ENCODE peak calls at places on chromosome 1, in ten cellular contexts. One of them, this sample, is unnamed.

GRCh38 chr1:170377896-170378634 is 153.9 kb upstream of the GORAB start:
- DNase-seq in prostate gland: no peak
- DNase-seq in effector memory CD4-positive, alpha-beta T cell: no peak
- DNase-seq in BJ: no peak
- DNase-seq in lower lobe of right lung: no peak
- DNase-seq in left ventricle myocardium inferior: no peak
- DNase-seq in fibroblast of pulmonary artery: peak
- DNase-seq in PC-3: no peak
- DNase-seq in small intestine: no peak
- DNase-seq in gastrocnemius medialis: no peak
- DNase-seq in this sample: peak

GRCh38 chr1:228265167-228265566 is 57.3 kb downstream of the OBSCN start:
- DNase-seq in lower lobe of right lung: no peak
- DNase-seq in BJ: no peak
- DNase-seq in small intestine: no peak
- DNase-seq in left ventricle myocardium inferior: no peak
- DNase-seq in effector memory CD4-positive, alpha-beta T cell: no peak
- DNase-seq in PC-3: peak
- DNase-seq in prostate gland: no peak
- DNase-seq in gastrocnemius medialis: no peak
- DNase-seq in fibroblast of pulmonary artery: peak
- DNase-seq in this sample: peak

GRCh38 chr1:1267488-1268283 is 6.0 kb downstream of the UBE2J2 start:
- DNase-seq in lower lobe of right lung: no peak
- DNase-seq in BJ: no peak
- DNase-seq in prostate gland: no peak
- DNase-seq in PC-3: no peak
- DNase-seq in effector memory CD4-positive, alpha-beta T cell: no peak
- DNase-seq in left ventricle myocardium inferior: no peak
- DNase-seq in small intestine: no peak
- DNase-seq in gastrocnemius medialis: no peak
- DNase-seq in fibroblast of pulmonary artery: no peak
- DNase-seq in this sample: no peak

GRCh38 chr1:182244451-182244850 is 147.1 kb downstream of the GLUL start:
- DNase-seq in effector memory CD4-positive, alpha-beta T cell: no peak
- DNase-seq in lower lobe of right lung: no peak
- DNase-seq in prostate gland: no peak
- DNase-seq in left ventricle myocardium inferior: no peak
- DNase-seq in fibroblast of pulmonary artery: no peak
- DNase-seq in PC-3: no peak
- DNase-seq in gastrocnemius medialis: no peak
- DNase-seq in small intestine: no peak
- DNase-seq in BJ: no peak
- DNase-seq in this sample: no peak

GRCh38 chr1:97137862-97138514 is 416.4 kb downstream of the PTBP2 start:
- DNase-seq in left ventricle myocardium inferior: no peak
- DNase-seq in small intestine: peak
- DNase-seq in lower lobe of right lung: no peak
- DNase-seq in fibroblast of pulmonary artery: peak
- DNase-seq in PC-3: peak
- DNase-seq in effector memory CD4-positive, alpha-beta T cell: no peak
- DNase-seq in gastrocnemius medialis: no peak
- DNase-seq in BJ: no peak
- DNase-seq in prostate gland: peak
- DNase-seq in this sample: peak

GRCh38 chr1:74363220-74363619 is 128.0 kb downstream of the TNNI3K start:
- DNase-seq in prostate gland: no peak
- DNase-seq in left ventricle myocardium inferior: peak
- DNase-seq in BJ: no peak
- DNase-seq in lower lobe of right lung: no peak
- DNase-seq in small intestine: no peak
- DNase-seq in fibroblast of pulmonary artery: no peak
- DNase-seq in effector memory CD4-positive, alpha-beta T cell: no peak
- DNase-seq in PC-3: no peak
- DNase-seq in gastrocnemius medialis: no peak
- DNase-seq in this sample: no peak

GRCh38 chr1:70528591-70529333 is 117.7 kb downstream of the CTH start:
- DNase-seq in fibroblast of pulmonary artery: peak
- DNase-seq in PC-3: peak
- DNase-seq in gastrocnemius medialis: no peak
- DNase-seq in small intestine: peak
- DNase-seq in prostate gland: peak
- DNase-seq in effector memory CD4-positive, alpha-beta T cell: no peak
- DNase-seq in lower lobe of right lung: no peak
- DNase-seq in BJ: no peak
- DNase-seq in left ventricle myocardium inferior: no peak
- DNase-seq in this sample: peak

GRCh38 chr1:203361843-203362524 is 11.1 kb upstream of the FMOD start:
- DNase-seq in prostate gland: no peak
- DNase-seq in BJ: no peak
- DNase-seq in effector memory CD4-positive, alpha-beta T cell: no peak
- DNase-seq in fibroblast of pulmonary artery: peak
- DNase-seq in left ventricle myocardium inferior: no peak
- DNase-seq in lower lobe of right lung: peak
- DNase-seq in gastrocnemius medialis: no peak
- DNase-seq in small intestine: peak
- DNase-seq in PC-3: peak
- DNase-seq in this sample: peak

GRCh38 chr1:222557148-222557547 is 9.2 kb upstream of the HHIPL2 start:
- DNase-seq in prostate gland: no peak
- DNase-seq in effector memory CD4-positive, alpha-beta T cell: no peak
- DNase-seq in BJ: no peak
- DNase-seq in fibroblast of pulmonary artery: peak
- DNase-seq in gastrocnemius medialis: no peak
- DNase-seq in lower lobe of right lung: no peak
- DNase-seq in PC-3: no peak
- DNase-seq in small intestine: no peak
- DNase-seq in left ventricle myocardium inferior: no peak
- DNase-seq in this sample: no peak

GRCh38 chr1:30249446-30250337 is 473.7 kb downstream of the MATN1 start:
- DNase-seq in effector memory CD4-positive, alpha-beta T cell: no peak
- DNase-seq in lower lobe of right lung: no peak
- DNase-seq in small intestine: no peak
- DNase-seq in prostate gland: no peak
- DNase-seq in BJ: no peak
- DNase-seq in gastrocnemius medialis: no peak
- DNase-seq in left ventricle myocardium inferior: no peak
- DNase-seq in fibroblast of pulmonary artery: no peak
- DNase-seq in PC-3: no peak
- DNase-seq in this sample: no peak

GRCh38 chr1:69230223-69230622 is 337.5 kb upstream of the LRRC7 start:
- DNase-seq in prostate gland: no peak
- DNase-seq in BJ: no peak
- DNase-seq in PC-3: no peak
- DNase-seq in effector memory CD4-positive, alpha-beta T cell: no peak
- DNase-seq in small intestine: no peak
- DNase-seq in fibroblast of pulmonary artery: no peak
- DNase-seq in gastrocnemius medialis: no peak
- DNase-seq in lower lobe of right lung: no peak
- DNase-seq in left ventricle myocardium inferior: no peak
- DNase-seq in this sample: no peak

GRCh38 chr1:9439074-9439761 is 100.0 kb upstream of the SLC25A33 start:
- DNase-seq in fibroblast of pulmonary artery: peak
- DNase-seq in lower lobe of right lung: peak
- DNase-seq in small intestine: peak
- DNase-seq in prostate gland: no peak
- DNase-seq in gastrocnemius medialis: peak
- DNase-seq in BJ: no peak
- DNase-seq in effector memory CD4-positive, alpha-beta T cell: no peak
- DNase-seq in PC-3: no peak
- DNase-seq in left ventricle myocardium inferior: no peak
- DNase-seq in this sample: peak

GRCh38 chr1:118960026-118960561 is 28.0 kb downstream of the TBX15 start:
- DNase-seq in prostate gland: no peak
- DNase-seq in PC-3: peak
- DNase-seq in gastrocnemius medialis: peak
- DNase-seq in lower lobe of right lung: no peak
- DNase-seq in BJ: peak
- DNase-seq in effector memory CD4-positive, alpha-beta T cell: no peak
- DNase-seq in fibroblast of pulmonary artery: no peak
- DNase-seq in left ventricle myocardium inferior: no peak
- DNase-seq in small intestine: peak
- DNase-seq in this sample: no peak

DNA sequence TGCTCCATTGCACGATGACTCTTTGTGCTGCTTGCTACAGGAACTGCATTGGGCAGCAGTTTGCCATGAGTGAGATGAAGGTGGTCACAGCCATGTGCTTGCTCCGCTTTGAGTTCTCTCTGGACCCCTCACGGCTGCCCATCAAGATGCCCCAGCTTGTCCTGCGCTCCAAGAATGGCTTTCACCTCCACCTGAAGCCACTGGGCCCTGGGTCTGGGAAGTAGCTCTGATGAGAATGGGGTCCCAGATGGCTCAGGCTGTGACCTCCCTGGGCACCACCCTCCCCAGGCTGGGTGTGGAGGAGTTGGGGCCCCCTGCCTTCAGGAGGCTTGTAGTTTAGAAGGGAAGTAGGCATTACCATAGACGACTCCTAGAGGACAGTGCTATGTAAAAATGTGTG is 19.7 kb downstream of the CYP4B1 start:
- DNase-seq in BJ: no peak
- DNase-seq in gastrocnemius medialis: no peak
- DNase-seq in effector memory CD4-positive, alpha-beta T cell: no peak
- DNase-seq in PC-3: no peak
- DNase-seq in lower lobe of right lung: no peak
- DNase-seq in fibroblast of pulmonary artery: no peak
- DNase-seq in left ventricle myocardium inferior: no peak
- DNase-seq in small intestine: no peak
- DNase-seq in prostate gland: no peak
- DNase-seq in this sample: no peak
- H3K4me3 ChIP-seq in BJ: no peak
- H3K4me3 ChIP-seq in gastrocnemius medialis: no peak
- H3K4me3 ChIP-seq in effector memory CD4-positive, alpha-beta T cell: no peak
- H3K4me3 ChIP-seq in PC-3: no peak
- H3K4me3 ChIP-seq in lower lobe of right lung: no peak
- H3K4me3 ChIP-seq in fibroblast of pulmonary artery: no peak
- H3K4me3 ChIP-seq in left ventricle myocardium inferior: no peak
- H3K4me3 ChIP-seq in small intestine: no peak
- H3K4me3 ChIP-seq in prostate gland: no peak
- H3K4me3 ChIP-seq in this sample: no peak

GRCh38 chr1:150563340-150564038 is 14.3 kb downstream of the ADAMTSL4 start:
- DNase-seq in effector memory CD4-positive, alpha-beta T cell: peak
- DNase-seq in fibroblast of pulmonary artery: peak
- DNase-seq in BJ: no peak
- DNase-seq in small intestine: peak
- DNase-seq in left ventricle myocardium inferior: peak
- DNase-seq in gastrocnemius medialis: no peak
- DNase-seq in prostate gland: peak
- DNase-seq in PC-3: peak
- DNase-seq in lower lobe of right lung: peak
- DNase-seq in this sample: peak
- H3K4me3 ChIP-seq in effector memory CD4-positive, alpha-beta T cell: peak
- H3K4me3 ChIP-seq in fibroblast of pulmonary artery: no peak
- H3K4me3 ChIP-seq in BJ: no peak
- H3K4me3 ChIP-seq in small intestine: no peak
- H3K4me3 ChIP-seq in left ventricle myocardium inferior: peak
- H3K4me3 ChIP-seq in gastrocnemius medialis: peak
- H3K4me3 ChIP-seq in prostate gland: no peak
- H3K4me3 ChIP-seq in PC-3: no peak
- H3K4me3 ChIP-seq in lower lobe of right lung: peak
- H3K4me3 ChIP-seq in this sample: no peak

DNA sequence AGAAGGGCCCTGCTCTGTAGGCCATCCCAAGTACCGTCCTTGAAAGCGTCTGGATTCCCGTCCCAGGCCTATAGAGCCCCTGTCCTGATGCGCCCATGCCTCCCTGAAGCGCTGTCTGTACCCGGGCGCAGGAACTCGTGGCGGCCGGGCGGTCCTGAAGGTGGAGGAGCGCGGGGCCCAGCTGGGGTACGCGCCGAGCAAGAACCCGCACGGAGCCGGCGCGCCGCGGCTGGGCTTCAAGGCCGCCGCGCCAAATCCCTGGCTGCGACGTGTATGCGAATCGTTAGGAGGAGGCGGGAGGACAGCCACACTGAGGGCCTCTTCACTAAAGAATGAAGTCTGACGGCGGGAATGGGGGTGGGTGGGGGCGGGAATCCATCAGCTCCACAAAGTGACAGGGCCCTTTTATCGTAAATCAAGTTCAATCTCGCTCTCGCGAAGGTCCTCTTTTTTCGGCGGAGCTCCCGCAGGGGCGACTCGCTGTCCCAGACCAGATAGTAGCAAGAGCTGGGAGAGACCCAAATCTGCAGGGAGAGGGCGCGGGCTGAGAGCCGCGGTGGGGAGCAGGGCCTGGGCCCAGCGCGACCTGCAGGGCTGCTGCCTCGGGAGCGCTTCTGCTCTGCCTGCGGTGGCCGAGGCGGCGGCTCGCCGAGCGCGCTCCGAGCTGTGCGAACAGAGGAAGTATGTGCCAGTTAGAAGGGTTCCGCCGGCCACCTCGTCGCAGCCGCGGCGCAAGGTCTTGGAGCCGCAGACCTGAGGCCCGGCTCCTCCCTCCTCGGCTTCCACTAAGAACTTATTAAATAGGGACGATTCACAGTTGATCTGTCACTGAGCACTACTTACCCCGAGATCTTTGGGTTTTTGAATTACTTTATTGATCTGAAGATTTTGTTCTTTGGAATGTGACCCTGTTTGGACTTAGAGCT is 10.4 kb downstream of the BARHL2 start:
- DNase-seq in left ventricle myocardium inferior: no peak
- DNase-seq in lower lobe of right lung: no peak
- DNase-seq in small intestine: no peak
- DNase-seq in BJ: no peak
- DNase-seq in gastrocnemius medialis: no peak
- DNase-seq in prostate gland: no peak
- DNase-seq in PC-3: no peak
- DNase-seq in effector memory CD4-positive, alpha-beta T cell: no peak
- DNase-seq in fibroblast of pulmonary artery: no peak
- DNase-seq in this sample: no peak
- H3K4me3 ChIP-seq in left ventricle myocardium inferior: peak
- H3K4me3 ChIP-seq in lower lobe of right lung: peak
- H3K4me3 ChIP-seq in small intestine: no peak
- H3K4me3 ChIP-seq in BJ: no peak
- H3K4me3 ChIP-seq in gastrocnemius medialis: peak
- H3K4me3 ChIP-seq in prostate gland: peak
- H3K4me3 ChIP-seq in PC-3: no peak
- H3K4me3 ChIP-seq in effector memory CD4-positive, alpha-beta T cell: no peak
- H3K4me3 ChIP-seq in fibroblast of pulmonary artery: no peak
- H3K4me3 ChIP-seq in this sample: no peak

GRCh38 chr1:40634901-40635655 is 30.4 kb downstream of the RIMS3 start:
- DNase-seq in left ventricle myocardium inferior: no peak
- DNase-seq in lower lobe of right lung: no peak
- DNase-seq in gastrocnemius medialis: no peak
- DNase-seq in fibroblast of pulmonary artery: peak
- DNase-seq in small intestine: no peak
- DNase-seq in PC-3: no peak
- DNase-seq in BJ: no peak
- DNase-seq in effector memory CD4-positive, alpha-beta T cell: no peak
- DNase-seq in prostate gland: no peak
- DNase-seq in this sample: peak
- H3K4me3 ChIP-seq in left ventricle myocardium inferior: no peak
- H3K4me3 ChIP-seq in lower lobe of right lung: no peak
- H3K4me3 ChIP-seq in gastrocnemius medialis: no peak
- H3K4me3 ChIP-seq in fibroblast of pulmonary artery: no peak
- H3K4me3 ChIP-seq in small intestine: no peak
- H3K4me3 ChIP-seq in PC-3: no peak
- H3K4me3 ChIP-seq in BJ: no peak
- H3K4me3 ChIP-seq in effector memory CD4-positive, alpha-beta T cell: no peak
- H3K4me3 ChIP-seq in prostate gland: no peak
- H3K4me3 ChIP-seq in this sample: no peak

GRCh38 chr1:3070654-3071506 is 1.9 kb downstream of the PRDM16 start:
- DNase-seq in small intestine: peak
- DNase-seq in left ventricle myocardium inferior: peak
- DNase-seq in gastrocnemius medialis: no peak
- DNase-seq in PC-3: no peak
- DNase-seq in BJ: no peak
- DNase-seq in effector memory CD4-positive, alpha-beta T cell: no peak
- DNase-seq in prostate gland: no peak
- DNase-seq in lower lobe of right lung: peak
- DNase-seq in fibroblast of pulmonary artery: no peak
- DNase-seq in this sample: no peak
- H3K4me3 ChIP-seq in small intestine: no peak
- H3K4me3 ChIP-seq in left ventricle myocardium inferior: peak
- H3K4me3 ChIP-seq in gastrocnemius medialis: peak
- H3K4me3 ChIP-seq in PC-3: no peak
- H3K4me3 ChIP-seq in BJ: no peak
- H3K4me3 ChIP-seq in effector memory CD4-positive, alpha-beta T cell: no peak
- H3K4me3 ChIP-seq in prostate gland: peak
- H3K4me3 ChIP-seq in lower lobe of right lung: peak
- H3K4me3 ChIP-seq in fibroblast of pulmonary artery: no peak
- H3K4me3 ChIP-seq in this sample: peak